ENCODE peak calls at places on chromosomes 3 and 15, in four cellular contexts. J, T, Q and V are unnamed samples.

GRCh38 chr15:34301058-34301457 is 36.5 kb downstream of the SLC12A6 start:
- DNase-seq in J (no peak), T (no peak), Q (no peak), V (no peak)

GRCh38 chr3:69906351-69906966 is 93.1 kb upstream of the SAMMSON start:
- DNase-seq in J (no peak), T (no peak), Q (no peak), V (no peak)

GRCh38 chr15:85837881-85838280 is 43.2 kb upstream of the KLHL25 start:
- DNase-seq in J (no peak), T (no peak), Q (no peak), V (no peak)

GRCh38 chr3:187986514-187986934 is 167.4 kb upstream of the LPP start:
- DNase-seq in J (no peak), T (peak), Q (peak), V (no peak)

GRCh38 chr15:91047545-91048199 is 25.3 kb upstream of the VPS33B start:
- DNase-seq in J (no peak), T (no peak), Q (peak), V (no peak)

GRCh38 chr15:58426501-58426900 is 5.3 kb upstream of the LIPC start:
- DNase-seq in J (no peak), T (no peak), Q (no peak), V (no peak)

GRCh38 chr15:90425726-90426346 is 37.8 kb downstream of the IQGAP1 start:
- DNase-seq in J (no peak), T (no peak), Q (no peak), V (no peak)

GRCh38 chr3:37287776-37288175 is 113.4 kb upstream of the LRRFIP2 start:
- DNase-seq in J (no peak), T (no peak), Q (peak), V (no peak)

GRCh38 chr3:14432996-14433572 is 30.7 kb downstream of the SLC6A6 start:
- DNase-seq in J (no peak), T (no peak), Q (no peak), V (no peak)

GRCh38 chr3:184546252-184546651 is 15.3 kb upstream of the EPHB3 start:
- DNase-seq in J (no peak), T (no peak), Q (no peak), V (peak)